ENCODE peak calls at places on chromosome 15, in four cellular contexts. E, P, T and S are unnamed samples.

GRCh38 chr15:41207687-41208448 is 22.7 kb downstream of the EXD1 start:
- DNase-seq in E (no peak), P (no peak), T (no peak), S (no peak)

GRCh38 chr15:28114721-28115622 is 15.9 kb upstream of the OCA2 start:
- DNase-seq in E (no peak), P (no peak), T (no peak), S (no peak)

GRCh38 chr15:56772868-56773639 is 39.7 kb upstream of the ZNF280D start:
- DNase-seq in E (no peak), P (no peak), T (no peak), S (no peak)

GRCh38 chr15:77634266-77634962 is 1.7 kb upstream of the LINGO1 start:
- DNase-seq in E (no peak), P (peak; percentile 77), T (peak; percentile 20), S (no peak)

GRCh38 chr15:85748176-85748575 is 46.5 kb downstream of the KLHL25 start:
- DNase-seq in E (no peak), P (no peak), T (no peak), S (no peak)

GRCh38 chr15:83475551-83475950 is 28.4 kb downstream of the SH3GL3 start:
- DNase-seq in E (no peak), P (no peak), T (no peak), S (no peak)

GRCh38 chr15:90097475-90097874 is 4.8 kb downstream of the IDH2 start:
- DNase-seq in E (peak; percentile 88), P (no peak), T (no peak), S (no peak)

GRCh38 chr15:80920271-80920699 is 69.3 kb downstream of the MESD start:
- DNase-seq in E (no peak), P (no peak), T (no peak), S (no peak)

GRCh38 chr15:56734013-56734625 is 810 bp upstream of the ZNF280D start:
- DNase-seq in E (no peak), P (no peak), T (no peak), S (no peak)

GRCh38 chr15:27248251-27248650 is 277.3 kb downstream of the GABRG3 start:
- DNase-seq in E (no peak), P (no peak), T (no peak), S (no peak)

GRCh38 chr15:45131510-45131909 is 1.7 kb downstream of the DUOX1 start:
- DNase-seq in E (no peak), P (no peak), T (no peak), S (no peak)

GRCh38 chr15:34644061-34644460 is 60.6 kb upstream of the GOLGA8B start:
- DNase-seq in E (no peak), P (no peak), T (no peak), S (no peak)

GRCh38 chr15:75947117-75947516 is 43.4 kb downstream of the FBXO22 start:
- DNase-seq in E (no peak), P (no peak), T (no peak), S (no peak)

GRCh38 chr15:96849501-96849900 is 519.0 kb downstream of the NR2F2 start:
- DNase-seq in E (no peak), P (no peak), T (no peak), S (no peak)

GRCh38 chr15:40081691-40082194 is 26.9 kb downstream of the BMF start:
- DNase-seq in E (no peak), P (peak; percentile 64), T (no peak), S (no peak)

GRCh38 chr15:32898991-32899613 is 181.3 kb downstream of the GREM1 start:
- DNase-seq in E (no peak), P (no peak), T (no peak), S (no peak)

GRCh38 chr15:44081223-44082013 is 113.7 kb downstream of the FRMD5 start:
- DNase-seq in E (no peak), P (no peak), T (no peak), S (no peak)

GRCh38 chr15:90294601-90295269 is 29.3 kb downstream of the NGRN start:
- DNase-seq in E (no peak), P (no peak), T (no peak), S (no peak)

GRCh38 chr15:42368096-42368495 is 8.8 kb downstream of the CAPN3 start:
- DNase-seq in E (no peak), P (no peak), T (no peak), S (no peak)

GRCh38 chr15:62456011-62456920 is 291.2 kb upstream of the C2CD4B start:
- DNase-seq in E (no peak), P (no peak), T (no peak), S (no peak)

GRCh38 chr15:94584833-94585244 is 353.5 kb downstream of the MCTP2 start:
- DNase-seq in E (peak; percentile 36), P (peak; percentile 7), T (no peak), S (no peak)

GRCh38 chr15:79314811-79315210 is 3.9 kb downstream of the TMED3 start:
- DNase-seq in E (no peak), P (no peak), T (no peak), S (no peak)

GRCh38 chr15:93478922-93479321 is 389.9 kb upstream of the RGMA start:
- DNase-seq in E (no peak), P (no peak), T (no peak), S (no peak)

GRCh38 chr15:81497226-81497625 is 123.2 kb upstream of the TMC3 start:
- DNase-seq in E (no peak), P (no peak), T (no peak), S (no peak)

GRCh38 chr15:57696146-57696545 is 10.4 kb upstream of the POLR2M start:
- DNase-seq in E (no peak), P (no peak), T (no peak), S (no peak)

GRCh38 chr15:101370330-101371024 is 75.4 kb upstream of the SNRPA1 start:
- DNase-seq in E (no peak), P (no peak), T (no peak), S (no peak)
- H3K4me1 ChIP-seq in E (no peaks in the 10 kb centered on the region), P (no peaks in the 10 kb centered on the region), T (no peaks in the 10 kb centered on the region), S (peaks cover 19% of the 10 kb centered on the region)

DNA sequence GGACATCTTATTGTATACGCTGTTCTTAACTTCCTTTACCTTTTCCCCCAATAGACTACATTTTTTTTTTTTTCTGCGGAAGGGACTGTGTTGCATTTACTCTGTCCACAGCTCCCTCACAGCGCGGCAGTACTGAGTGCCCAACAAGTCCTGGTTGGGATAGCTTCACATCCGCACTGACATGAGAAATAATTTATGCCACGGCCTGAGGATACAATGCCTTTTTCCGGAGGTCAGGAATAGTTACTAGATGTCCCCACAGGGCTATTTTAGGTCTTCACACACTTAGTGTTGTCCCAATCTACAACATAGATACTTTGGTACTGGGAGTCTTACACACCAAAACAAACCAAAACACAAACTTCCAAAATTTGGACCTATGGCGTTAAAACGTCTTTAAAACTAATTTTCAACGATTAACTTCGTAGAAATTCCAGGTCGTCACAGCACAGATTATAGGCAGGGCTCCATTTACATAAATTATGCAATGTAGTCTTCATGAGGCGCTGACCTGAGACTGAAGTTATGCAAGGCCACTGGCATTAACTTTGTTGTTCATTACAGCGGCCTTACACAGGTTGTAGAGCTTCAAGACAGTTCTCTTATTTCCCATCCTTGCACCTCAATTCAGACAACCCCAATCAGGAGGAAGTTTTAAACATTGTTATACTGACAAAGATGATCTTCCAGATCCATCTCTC is 990 bp upstream of the PPIB start:
- DNase-seq in E (no peak), P (no peak), T (no peak), S (no peak)
- H3K4me3 ChIP-seq in E (peak overlapping the region; percentile 53), P (peak overlapping the region; percentile 92), T (peak overlapping the region; percentile 69), S (peak overlapping the region; percentile 34)

GRCh38 chr15:100914876-100915275 is 4.3 kb upstream of the LRRK1 start:
- DNase-seq in E (no peak), P (no peak), T (no peak), S (no peak)

GRCh38 chr15:100918690-100919480 is at the start of gene LRRK1:
- DNase-seq in E (no peak), P (peak; percentile 58), T (no peak), S (no peak)

GRCh38 chr15:100919481-100920405 is 586 bp downstream of the LRRK1 start:
- DNase-seq in E (no peak), P (no peak), T (no peak), S (no peak)

GRCh38 chr15:100920516-100921135 is 1.5 kb downstream of the LRRK1 start:
- DNase-seq in E (no peak), P (no peak), T (no peak), S (peak; percentile 81)

DNA sequence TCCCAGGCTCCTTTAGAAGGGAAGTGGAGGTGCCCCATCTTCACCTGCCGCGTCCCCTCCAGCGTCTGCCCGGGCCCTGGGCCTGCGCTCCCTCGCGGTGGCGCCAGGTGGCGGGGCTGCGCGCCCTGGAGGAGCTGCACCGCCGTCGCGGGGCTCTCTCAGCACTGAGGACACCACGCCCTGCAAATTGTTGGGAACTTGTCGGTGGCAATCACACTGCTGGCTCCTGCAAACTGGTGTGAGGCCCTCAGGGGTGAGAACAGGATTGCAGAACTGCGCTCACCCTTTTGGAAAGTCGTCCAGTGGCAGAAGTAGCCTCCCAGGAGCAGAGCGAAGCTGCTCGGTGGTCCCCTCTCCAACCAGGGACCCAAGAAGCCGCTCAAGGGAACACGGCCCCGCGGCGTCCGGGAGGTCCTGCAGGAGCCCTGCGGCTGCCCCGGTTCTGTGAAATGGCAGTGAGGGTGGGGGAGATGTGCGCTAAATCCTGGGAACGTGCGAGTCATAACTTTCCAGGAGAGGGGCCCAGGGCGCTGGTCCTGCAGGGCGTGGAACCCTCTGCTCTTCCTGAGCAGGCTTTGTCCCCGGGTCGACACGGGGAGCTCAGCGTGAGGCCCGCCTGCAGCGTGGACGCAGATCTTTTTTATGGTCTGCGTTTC is 995 bp upstream of the LRRK1 start:
- DNase-seq in E (no peak), P (peak; percentile 80), T (peak; percentile 55), S (no peak)
- TF ChIP-seq POLR2AphosphoS5 in E (no peak), P (no peak), T (peak; percentile 79), S (peak; percentile 75)

GRCh38 chr15:70493376-70493775 is 270.0 kb downstream of the UACA start:
- DNase-seq in E (no peak), P (no peak), T (no peak), S (no peak)

GRCh38 chr15:70491641-70492040 is 271.7 kb downstream of the UACA start:
- DNase-seq in E (no peak), P (no peak), T (no peak), S (no peak)

GRCh38 chr15:70493787-70494514 is 269.4 kb downstream of the UACA start:
- DNase-seq in E (no peak), P (no peak), T (no peak), S (no peak)

GRCh38 chr15:70491183-70491621 is 272.2 kb downstream of the UACA start:
- DNase-seq in E (no peak), P (no peak), T (no peak), S (no peak)

DNA sequence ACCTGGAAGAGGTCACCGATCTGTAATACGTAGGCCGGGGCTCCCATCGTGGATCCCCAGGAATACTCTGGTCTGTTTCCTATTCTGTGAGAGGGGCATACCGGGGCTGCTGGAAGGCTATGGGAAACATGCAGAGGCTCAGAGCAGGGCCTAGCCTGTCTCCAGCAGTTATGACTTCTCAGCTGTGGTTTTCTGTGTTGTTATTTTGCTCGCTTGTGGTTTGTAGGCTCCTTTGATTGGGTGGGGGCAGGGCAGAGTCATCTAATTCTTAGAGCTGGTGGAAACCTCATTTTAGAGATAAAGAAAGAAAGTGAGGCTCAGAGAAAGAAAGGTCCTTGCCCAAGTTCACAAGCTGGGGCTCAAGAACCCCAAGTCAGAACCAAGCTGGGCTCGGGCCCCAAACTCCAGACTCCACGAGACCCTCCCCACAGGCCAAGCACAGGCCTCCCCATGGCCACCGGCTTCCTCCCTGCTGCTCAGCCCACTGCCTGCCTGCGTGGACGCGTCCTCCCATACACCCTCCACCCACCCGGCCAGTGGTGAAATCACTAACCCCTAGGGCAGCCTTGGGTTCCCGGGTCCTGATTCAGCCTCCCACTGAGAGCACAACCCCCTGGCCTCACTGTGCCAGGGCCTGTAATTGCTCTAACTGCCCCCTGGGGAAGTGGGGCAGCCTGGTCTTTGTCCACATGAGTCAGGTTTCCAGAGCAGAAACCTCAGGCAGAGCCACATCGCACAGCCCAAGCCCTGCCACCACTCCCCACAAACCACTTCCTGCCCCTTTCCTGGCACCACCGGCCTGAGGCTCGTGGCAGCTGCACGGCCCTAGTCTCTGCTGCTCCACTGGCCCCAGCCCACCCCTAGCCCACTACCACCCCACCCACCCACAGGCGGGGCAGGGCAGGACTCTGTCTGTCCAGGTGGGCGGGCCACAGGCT is 270.8 kb downstream of the UACA start:
- DNase-seq in E (no peak), P (no peak), T (no peak), S (no peak)
- H3K4me1 ChIP-seq in E (peaks cover 52% of the 10 kb centered on the region), P (peaks cover 5% of the 10 kb centered on the region), T (peaks cover 73% of the 10 kb centered on the region), S (peaks cover 31% of the 10 kb centered on the region)